ENCODE peak calls at places on chromosomes 16 and 17, in seven cellular contexts. O is transverse colon, I is HCT116, E is GM12878, Z is K562, Y is endothelial cell of umbilical vein, A is sigmoid colon. D is an unnamed sample.

GRCh38 chr17:42329025-42329976 is 41.0 kb downstream of the STAT5A start:
- DNase-seq in O (no peak), A (no peak), Y (peak), I (no peak), E (no peak), Z (no peak), D (no peak)

GRCh38 chr17:17091276-17091675 is 49.0 kb downstream of the MPRIP start:
- DNase-seq in E (no peak), A (no peak), Y (no peak), Z (no peak), I (no peak), O (no peak), D (no peak)

GRCh38 chr16:81601008-81601428 is 156.4 kb downstream of the CMIP start:
- DNase-seq in Z (no peak), A (no peak), Y (no peak), E (no peak), I (no peak), O (no peak), D (no peak)

GRCh38 chr17:17435323-17435722 is 41.5 kb upstream of the MED9 start:
- DNase-seq in E (no peak), Y (peak), A (no peak), Z (no peak), O (no peak), I (no peak), D (no peak)

GRCh38 chr16:89363621-89364393 is 126.6 kb downstream of the ANKRD11 start:
- DNase-seq in A (no peak), E (no peak), O (peak), I (peak), Z (no peak), Y (peak), D (no peak)

GRCh38 chr17:70687421-70687820 is 518.1 kb downstream of the KCNJ2 start:
- DNase-seq in Z (no peak), O (no peak), I (no peak), E (no peak), Y (no peak), A (no peak), D (no peak)

GRCh38 chr16:8850279-8850885 is 18.4 kb downstream of the CARHSP1 start:
- DNase-seq in Z (no peak), Y (peak), A (peak), E (no peak), I (no peak), O (no peak), D (no peak)

GRCh38 chr16:2799852-2800226 is 1.6 kb downstream of the PRSS41 start:
- DNase-seq in E (no peak), I (no peak), O (peak), Z (no peak), Y (no peak), A (no peak), D (no peak)

GRCh38 chr17:46878055-46878454 is 26.7 kb downstream of the WNT9B start:
- DNase-seq in A (peak), Z (no peak), O (no peak), I (no peak), E (no peak), Y (no peak), D (no peak)

GRCh38 chr17:80888276-80889160 is 103.1 kb upstream of the CHMP6 start:
- DNase-seq in A (peak), E (no peak), I (no peak), Z (no peak), O (no peak), Y (no peak), D (no peak)

GRCh38 chr17:42803074-42803883 is 4.6 kb downstream of the CNTD1 start:
- DNase-seq in Z (no peak), A (no peak), Y (peak), E (no peak), I (no peak), O (no peak), D (no peak)

GRCh38 chr17:13940858-13941665 is 128.2 kb upstream of the COX10 start:
- DNase-seq in Y (no peak), E (no peak), Z (no peak), I (peak), A (no peak), O (no peak), D (no peak)

GRCh38 chr17:39193346-39193745 is 4.1 kb downstream of the CACNB1 start:
- DNase-seq in A (no peak), Z (no peak), E (no peak), O (no peak), I (no peak), Y (no peak), D (no peak)

GRCh38 chr17:72613411-72614292 is 478.8 kb downstream of the SLC39A11 start:
- DNase-seq in E (no peak), O (no peak), I (no peak), A (no peak), Z (no peak), Y (no peak), D (no peak)

GRCh38 chr17:56861899-56862298 is 27.9 kb downstream of the DGKE start:
- DNase-seq in A (no peak), O (no peak), I (no peak), Y (no peak), E (no peak), Z (no peak), D (no peak)

GRCh38 chr17:5523249-5523648 is 36.9 kb downstream of the MIS12 start:
- DNase-seq in I (no peak), O (no peak), E (no peak), Z (no peak), Y (no peak), A (no peak), D (no peak)

GRCh38 chr17:60659156-60659555 is 18.5 kb upstream of the BCAS3 start:
- DNase-seq in Y (no peak), A (no peak), Z (no peak), E (no peak), I (no peak), O (no peak), D (no peak)

GRCh38 chr16:5252800-5253199 is 155.2 kb upstream of the EEF2KMT start:
- DNase-seq in I (no peak), O (no peak), E (no peak), Y (no peak), A (no peak), Z (no peak), D (no peak)

GRCh38 chr16:80591071-80591935 is 50.5 kb downstream of the DYNLRB2 start:
- DNase-seq in Z (no peak), O (no peak), E (no peak), A (no peak), I (no peak), Y (no peak), D (no peak)

GRCh38 chr16:79897087-79897443 is 296.5 kb upstream of the MAF start:
- DNase-seq in A (no peak), Y (no peak), I (no peak), E (no peak), Z (no peak), O (no peak), D (no peak)

GRCh38 chr17:45228985-45229517 is 7.4 kb downstream of the FMNL1 start:
- DNase-seq in A (peak), Y (no peak), Z (peak), O (peak), I (no peak), E (peak), D (no peak)

GRCh38 chr16:4612474-4612931 is 2.2 kb downstream of the UBALD1 start:
- DNase-seq in Y (no peak), Z (no peak), E (no peak), O (no peak), A (peak), I (no peak), D (no peak)

GRCh38 chr17:72030067-72030899 is 90.5 kb upstream of the SOX9 start:
- DNase-seq in A (no peak), O (peak), Y (no peak), I (no peak), Z (no peak), E (peak), D (no peak)

GRCh38 chr16:24610421-24610765 is 71.0 kb downstream of the RBBP6 start:
- DNase-seq in Y (peak), A (no peak), I (no peak), Z (no peak), O (peak), E (no peak), D (no peak)

GRCh38 chr16:17277981-17278381 is 192.8 kb downstream of the XYLT1 start:
- DNase-seq in Z (no peak), Y (no peak), E (no peak), I (peak), A (no peak), O (peak), D (no peak)

GRCh38 chr17:38430316-38430715 is 2.1 kb downstream of the ARHGAP23 start:
- DNase-seq in E (no peak), Y (no peak), Z (no peak), I (no peak), A (no peak), O (no peak), D (no peak)

GRCh38 chr17:34308376-34308775 is 10.9 kb upstream of the CCL8 start:
- DNase-seq in Y (no peak), O (no peak), E (no peak), A (no peak), Z (no peak), I (no peak), D (no peak)

GRCh38 chr17:74116087-74116717 is 87.3 kb upstream of the RPL38 start:
- DNase-seq in I (no peak), O (no peak), Y (no peak), A (no peak), E (no peak), Z (no peak), D (no peak)

GRCh38 chr17:78817123-78817522 is 23.5 kb downstream of the USP36 start:
- DNase-seq in O (no peak), Z (no peak), I (no peak), A (no peak), Y (no peak), E (no peak), D (no peak)

GRCh38 chr16:70438983-70439862 is at the start of gene ST3GAL2:
- DNase-seq in I (peak), O (peak), A (peak), Z (peak), Y (peak), E (peak), D (peak)

GRCh38 chr16:11992594-11993524 is 16.3 kb downstream of the SNX29 start:
- DNase-seq in I (no peak), A (no peak), Y (no peak), E (no peak), Z (no peak), O (no peak), D (no peak)

GRCh38 chr16:70679653-70680494 is 6.0 kb downstream of the MTSS2 start:
- DNase-seq in Y (no peak), A (no peak), E (no peak), I (no peak), Z (peak), O (no peak), D (no peak)

GRCh38 chr17:67488161-67488560 is 111.1 kb downstream of the PITPNC1 start:
- DNase-seq in O (no peak), Y (no peak), E (no peak), I (no peak), Z (no peak), A (peak), D (no peak)

GRCh38 chr16:80062361-80063027 is 462.0 kb upstream of the MAF start:
- DNase-seq in I (no peak), A (no peak), O (no peak), Y (no peak), E (no peak), Z (no peak), D (no peak)

GRCh38 chr17:4858880-4859260 is 25.7 kb downstream of the MINK1 start:
- DNase-seq in A (peak), Y (peak), I (no peak), O (peak), E (no peak), Z (no peak), D (no peak)

GRCh38 chr17:28693866-28694265 is 17.8 kb downstream of the PROCA1 start:
- DNase-seq in A (no peak), Y (no peak), O (no peak), I (no peak), Z (peak), E (no peak), D (no peak)

GRCh38 chr16:47574091-47575054 is 113.2 kb downstream of the PHKB start:
- DNase-seq in Y (no peak), A (no peak), E (peak), I (no peak), O (no peak), Z (no peak), D (no peak)

DNA sequence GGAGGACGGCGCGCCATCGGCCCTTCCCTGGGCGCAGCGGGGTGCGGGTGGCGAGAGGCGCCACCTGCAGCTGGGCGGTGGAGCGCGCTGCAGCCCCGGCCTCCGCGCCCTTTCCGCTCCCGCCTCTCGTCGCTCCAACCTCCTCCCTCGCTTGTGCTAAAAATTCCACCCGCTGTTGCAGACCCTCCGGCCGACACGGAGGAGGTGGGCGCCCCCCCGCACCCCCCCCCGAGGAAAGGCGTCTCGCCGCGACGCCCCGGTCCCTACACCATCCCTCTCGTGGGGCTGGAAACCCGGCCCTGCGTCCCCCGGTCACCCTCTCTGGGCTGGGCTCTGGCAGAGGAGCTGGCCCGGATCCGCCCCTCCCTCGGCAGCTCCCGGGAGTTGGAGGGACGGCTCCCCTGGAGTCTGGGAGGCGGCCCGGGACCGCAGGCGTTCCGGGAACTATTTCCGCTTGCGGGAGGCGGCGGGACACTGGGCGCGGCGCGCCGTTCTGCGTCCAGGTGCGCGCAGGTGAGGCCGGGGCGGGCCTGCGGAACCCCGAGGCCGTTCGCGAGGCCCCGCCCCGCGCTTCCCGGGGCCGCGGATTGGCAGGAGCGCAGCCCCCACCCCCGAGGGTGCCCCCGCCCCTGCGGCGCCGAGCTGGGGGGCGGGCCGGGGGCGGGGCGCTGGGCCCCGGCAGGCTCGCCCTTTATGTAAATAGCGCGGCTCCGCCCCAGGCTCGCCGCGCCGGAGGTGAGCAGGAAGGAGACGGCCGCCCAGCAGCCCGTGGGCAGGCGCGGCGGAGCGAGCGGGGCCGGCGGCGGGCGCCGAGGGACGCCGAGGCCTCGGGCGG is at the start of gene LLGL2:
- DNase-seq in I (peak), O (peak), E (no peak), A (peak), Y (peak), Z (peak), D (no peak)
- TF ChIP-seq POLR2AphosphoS5 in I (peak), O (peak), E (no peak), A (peak), Y (no peak), Z (peak), D (peak)

GRCh38 chr16:66525396-66526180 is 24.3 kb downstream of the TK2 start:
- DNase-seq in E (no peak), A (no peak), I (no peak), O (no peak), Y (no peak), Z (no peak), D (no peak)
- TF ChIP-seq POLR2A in E (no peak), A (no peak), I (no peak), O (no peak), Y (no peak), Z (no peak), D (no peak)

GRCh38 chr16:67538666-67539101 is 10.1 kb downstream of the RIPOR1 start:
- DNase-seq in A (peak), E (no peak), Z (no peak), I (no peak), O (no peak), Y (peak), D (no peak)
- H3K4me3 ChIP-seq in A (peak), E (peak), Z (no peak), I (no peak), O (no peak), Y (peak), D (peak)

GRCh38 chr16:69396187-69397061 is 10.6 kb upstream of the TERF2 start:
- DNase-seq in Y (peak), O (peak), A (peak), Z (peak), I (peak), E (peak), D (no peak)
- TF ChIP-seq POLR2AphosphoS5 in Y (no peak), O (no peak), A (no peak), Z (no peak), I (peak), E (no peak), D (peak)

DNA sequence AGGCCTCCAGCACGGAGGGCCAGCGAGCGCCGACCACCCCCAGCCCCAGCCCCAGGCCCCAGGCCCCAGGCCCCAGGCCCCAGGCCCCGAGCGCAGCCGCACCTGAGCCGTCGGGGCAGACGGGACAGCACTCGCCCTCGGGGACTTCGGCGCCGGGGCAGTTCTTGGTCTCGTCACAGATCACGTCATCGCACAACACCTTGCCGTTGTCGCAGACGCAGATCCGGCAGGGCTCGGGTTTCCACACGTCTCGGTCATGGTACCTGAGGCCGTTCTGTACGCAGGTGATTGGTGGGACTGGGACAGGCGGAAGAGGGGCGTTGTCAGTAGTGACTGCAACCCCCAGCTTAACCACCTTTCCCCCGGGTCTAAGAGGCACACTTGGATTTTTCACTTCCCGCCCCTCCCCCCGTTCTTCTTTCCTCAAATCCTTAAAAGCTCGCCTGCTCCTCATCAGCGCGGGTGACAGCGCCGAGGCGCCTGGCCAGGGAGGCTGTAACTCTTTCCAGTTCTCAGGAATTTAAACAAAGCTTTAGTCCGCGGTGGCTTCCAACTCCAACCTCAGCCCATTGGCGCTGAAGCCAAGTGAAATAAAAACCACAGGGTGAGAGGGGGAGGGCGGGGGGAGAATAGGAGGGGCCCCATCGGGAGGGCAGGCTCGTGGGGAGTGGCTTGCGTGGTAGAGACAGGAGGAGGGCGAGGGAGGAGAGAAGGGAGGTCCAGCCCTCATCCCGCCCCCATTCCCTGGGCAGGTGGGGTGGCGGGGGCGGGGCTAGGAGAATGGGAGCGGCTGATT is 1.6 kb downstream of the COL1A1 start:
- DNase-seq in Y (peak), Z (peak), E (no peak), I (peak), O (peak), A (peak), D (no peak)
- TF ChIP-seq POLR2A in Y (no peak), Z (no peak), E (no peak), I (peak), O (no peak), A (no peak), D (no peak)

DNA sequence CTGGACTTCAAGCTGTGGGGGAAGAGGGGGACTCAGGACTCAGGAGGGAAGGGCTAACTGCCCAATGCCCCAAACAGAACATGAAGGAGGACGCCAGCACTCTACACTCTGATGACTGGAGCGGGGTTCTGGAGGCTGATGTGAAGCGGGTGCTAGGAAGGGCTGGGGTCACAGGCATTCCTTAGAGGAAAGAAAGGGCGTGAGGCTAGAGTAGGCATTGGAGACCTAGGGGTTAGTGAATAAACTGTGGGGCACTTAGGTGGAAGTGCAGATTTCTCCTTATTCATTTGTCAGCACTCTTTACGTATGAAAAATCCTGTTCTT is 760 bp upstream of the LMF1 start:
- DNase-seq in I (no peak), A (no peak), E (no peak), Y (no peak), O (no peak), Z (no peak), D (no peak)
- H3K4me3 ChIP-seq in I (peak), A (no peak), E (no peak), Y (no peak), O (no peak), Z (no peak), D (no peak)

DNA sequence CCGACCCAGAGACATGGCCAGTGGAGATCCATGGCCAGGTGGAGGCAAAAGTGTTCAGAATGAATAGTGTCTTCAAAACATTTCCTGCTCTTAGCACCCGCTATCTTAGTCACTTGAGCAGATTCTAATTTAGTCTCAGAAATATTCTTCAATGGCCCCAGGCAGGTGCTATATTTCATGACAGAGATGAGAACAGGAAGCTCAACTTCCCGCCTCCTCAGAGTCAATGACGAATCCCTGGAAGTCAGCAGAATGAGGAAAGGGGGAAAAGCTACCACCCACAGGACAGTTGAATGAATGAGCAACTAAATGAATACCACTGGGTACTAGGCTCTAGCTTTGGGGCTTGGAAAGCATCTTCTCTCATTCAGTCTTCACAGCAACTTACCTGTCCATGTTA is 147.2 kb downstream of the ASIC2 start:
- DNase-seq in E (no peak), Y (no peak), Z (no peak), I (no peak), A (no peak), O (no peak), D (no peak)
- TF ChIP-seq POLR2AphosphoS5 in E (no peak), Y (no peak), Z (no peak), I (no peak), A (no peak), O (no peak), D (no peak)

GRCh38 chr16:75250089-75250808 is 1.2 kb downstream of the BCAR1 start:
- DNase-seq in E (no peak), Y (no peak), O (peak), A (no peak), I (no peak), Z (no peak), D (no peak)
- TF ChIP-seq POLR2A in E (no peak), Y (no peak), O (peak), A (no peak), I (no peak), Z (no peak), D (no peak)

D was measured in vagina.